ENCODE peak calls at places on chromosomes 7 and 10, in seven cellular contexts. V, E, G, H, R, Y and S are unnamed samples.

GRCh38 chr10:63628526-63629362 is 107.5 kb downstream of the REEP3 start:
- DNase-seq in V (peak), E (peak), G (peak), H (peak), R (no peak), Y (peak), S (peak)

GRCh38 chr10:57249615-57250281 is 888.7 kb upstream of the ZWINT start:
- DNase-seq in V (no peak), E (no peak), G (no peak), H (no peak), R (no peak), Y (no peak), S (no peak)

GRCh38 chr7:44961844-44962482 is 16.9 kb downstream of the MYO1G start:
- DNase-seq in V (no peak), E (peak), G (no peak), H (no peak), R (no peak), Y (no peak), S (no peak)

GRCh38 chr7:49497471-49497870 is 276.0 kb upstream of the VWC2 start:
- DNase-seq in V (no peak), E (no peak), G (no peak), H (no peak), R (no peak), Y (no peak), S (no peak)

GRCh38 chr10:97612386-97612785 is 20.9 kb downstream of the MORN4 start:
- DNase-seq in V (no peak), E (no peak), G (peak), H (no peak), R (no peak), Y (peak), S (no peak)

GRCh38 chr7:124552217-124552616 is 213.4 kb downstream of the GPR37 start:
- DNase-seq in V (no peak), E (no peak), G (peak), H (no peak), R (no peak), Y (peak), S (no peak)

GRCh38 chr7:93717217-93717900 is 142.8 kb upstream of the CALCR start:
- DNase-seq in V (no peak), E (no peak), G (peak), H (no peak), R (no peak), Y (peak), S (no peak)

GRCh38 chr7:133854739-133855138 is 272.4 kb upstream of the LRGUK start:
- DNase-seq in V (no peak), E (no peak), G (peak), H (peak), R (no peak), Y (peak), S (no peak)

GRCh38 chr10:17418249-17418648 is 36.1 kb downstream of the ST8SIA6 start:
- DNase-seq in V (no peak), E (no peak), G (no peak), H (no peak), R (no peak), Y (peak), S (no peak)

GRCh38 chr10:34854147-34854601 is 39.1 kb upstream of the PARD3 start:
- DNase-seq in V (no peak), E (no peak), G (peak), H (no peak), R (no peak), Y (peak), S (no peak)

GRCh38 chr10:90598513-90598912 is 259.3 kb downstream of the HTR7 start:
- DNase-seq in V (no peak), E (no peak), G (no peak), H (no peak), R (no peak), Y (no peak), S (no peak)

GRCh38 chr7:149126662-149127321 is 668 bp upstream of the ZNF425 start:
- DNase-seq in V (peak), E (peak), G (peak), H (peak), R (peak), Y (peak), S (peak)

GRCh38 chr7:69451715-69452114 is 146.6 kb upstream of the AUTS2 start:
- DNase-seq in V (no peak), E (no peak), G (no peak), H (no peak), R (no peak), Y (no peak), S (no peak)

GRCh38 chr10:44862006-44862751 is 49.0 kb upstream of the TMEM72 start:
- DNase-seq in V (no peak), E (no peak), G (no peak), H (no peak), R (no peak), Y (no peak), S (peak)

GRCh38 chr10:119742988-119743646 is 17.3 kb downstream of the INPP5F start:
- DNase-seq in V (no peak), E (no peak), G (no peak), H (no peak), R (no peak), Y (peak), S (no peak)

GRCh38 chr10:61987951-61988379 is 86.5 kb downstream of the ARID5B start:
- DNase-seq in V (no peak), E (no peak), G (no peak), H (no peak), R (no peak), Y (no peak), S (no peak)

GRCh38 chr10:121687094-121687850 is 89.0 kb upstream of the FGFR2 start:
- DNase-seq in V (no peak), E (no peak), G (no peak), H (no peak), R (no peak), Y (no peak), S (no peak)

GRCh38 chr10:21929070-21929469 is 74.5 kb downstream of the DNAJC1 start:
- DNase-seq in V (no peak), E (no peak), G (no peak), H (no peak), R (no peak), Y (peak), S (no peak)

GRCh38 chr10:74738985-74739567 is 87.3 kb upstream of the KAT6B start:
- DNase-seq in V (no peak), E (peak), G (peak), H (peak), R (no peak), Y (peak), S (no peak)

GRCh38 chr10:44374155-44374554 is 10.7 kb downstream of the CXCL12 start:
- DNase-seq in V (no peak), E (no peak), G (no peak), H (no peak), R (no peak), Y (no peak), S (no peak)

GRCh38 chr7:90629306-90629918 is 33.3 kb downstream of the CDK14 start:
- DNase-seq in V (no peak), E (no peak), G (peak), H (peak), R (no peak), Y (peak), S (no peak)

GRCh38 chr10:74282151-74282852 is 131.3 kb downstream of the ADK start:
- DNase-seq in V (no peak), E (no peak), G (peak), H (no peak), R (no peak), Y (peak), S (no peak)

GRCh38 chr10:119539359-119539651 is 3.2 kb downstream of the RGS10 start:
- DNase-seq in V (no peak), E (no peak), G (no peak), H (no peak), R (no peak), Y (no peak), S (no peak)

GRCh38 chr7:99073839-99074446 is 70.0 kb downstream of the SMURF1 start:
- DNase-seq in V (no peak), E (no peak), G (no peak), H (no peak), R (no peak), Y (no peak), S (no peak)

GRCh38 chr10:34885901-34886300 is 70.8 kb upstream of the PARD3 start:
- DNase-seq in V (no peak), E (no peak), G (peak), H (no peak), R (no peak), Y (no peak), S (no peak)

GRCh38 chr7:41051525-41051924 is 651.4 kb downstream of the INHBA start:
- DNase-seq in V (no peak), E (no peak), G (no peak), H (no peak), R (no peak), Y (no peak), S (no peak)

GRCh38 chr10:97771913-97772823 is at the start of gene SFRP5:
- DNase-seq in V (no peak), E (no peak), G (no peak), H (no peak), R (no peak), Y (no peak), S (no peak)

GRCh38 chr7:114976666-114977065 is 54.8 kb downstream of the MDFIC start:
- DNase-seq in V (no peak), E (no peak), G (peak), H (no peak), R (no peak), Y (peak), S (no peak)

GRCh38 chr10:4851846-4852245 is 25.8 kb downstream of the AKR1E2 start:
- DNase-seq in V (peak), E (no peak), G (no peak), H (no peak), R (no peak), Y (no peak), S (peak)

GRCh38 chr7:63925626-63926460 is 72.8 kb upstream of the ZNF722 start:
- DNase-seq in V (peak), E (peak), G (no peak), H (peak), R (peak), Y (peak), S (peak)

GRCh38 chr7:151337346-151337745 is 4.3 kb upstream of the NUB1 start:
- DNase-seq in V (no peak), E (no peak), G (no peak), H (no peak), R (no peak), Y (no peak), S (no peak)

GRCh38 chr7:124276005-124276606 is 243.2 kb upstream of the TMEM229A start:
- DNase-seq in V (no peak), E (no peak), G (peak), H (peak), R (no peak), Y (peak), S (no peak)

GRCh38 chr7:73851410-73852338 is 9.3 kb upstream of the TMEM270 start:
- DNase-seq in V (no peak), E (peak), G (peak), H (no peak), R (no peak), Y (peak), S (no peak)

GRCh38 chr7:76377186-76377918 is 18.6 kb upstream of the YWHAG start:
- DNase-seq in V (no peak), E (no peak), G (peak), H (no peak), R (no peak), Y (peak), S (no peak)

GRCh38 chr10:6052247-6053221 is 9.6 kb downstream of the IL2RA start:
- DNase-seq in V (no peak), E (peak), G (no peak), H (peak), R (peak), Y (no peak), S (no peak)

GRCh38 chr7:131649003-131649541 is 92.6 kb upstream of the PODXL start:
- DNase-seq in V (peak), E (no peak), G (no peak), H (no peak), R (no peak), Y (no peak), S (no peak)

GRCh38 chr7:81462672-81463071 is 307.2 kb downstream of the HGF start:
- DNase-seq in V (no peak), E (no peak), G (peak), H (no peak), R (no peak), Y (peak), S (no peak)